ENCODE peak calls at places on chromosomes 1 and 21, in ten cellular contexts. Z is HCT116, K is IMR-90, O is lower lobe of right lung, G is psoas muscle, A is Caco-2, V is stomach, N is tibial artery, W is esophagus muscularis mucosa, F is endothelial cell of umbilical vein. R is an unnamed sample. For H3K36me3, the result is how much of the 10 kb centered on the place peaks cover.

GRCh38 chr1:119937198-119937597 is 40.9 kb upstream of the ADAM30 start:
- DNase-seq in V (no peak), W (peak), K (no peak), F (no peak), O (no peak), Z (no peak), N (no peak), A (no peak), G (no peak), R (no peak)

GRCh38 chr1:59107516-59107915 is 189.4 kb upstream of the FGGY start:
- DNase-seq in V (peak), A (no peak), K (no peak), F (no peak), O (no peak), N (peak), G (peak), Z (no peak), W (peak), R (no peak)

GRCh38 chr1:101410048-101410878 is 173.4 kb downstream of the S1PR1 start:
- DNase-seq in Z (no peak), A (no peak), K (no peak), F (peak), G (no peak), W (no peak), N (no peak), O (no peak), V (no peak), R (no peak)

GRCh38 chr1:92291372-92291999 is 7.3 kb downstream of the GLMN start:
- DNase-seq in V (no peak), F (peak), G (no peak), O (no peak), W (no peak), Z (peak), K (peak), A (no peak), N (no peak), R (no peak)

GRCh38 chr1:212721388-212722247 is 22.0 kb upstream of the BATF3 start:
- DNase-seq in A (peak), Z (no peak), W (no peak), F (peak), N (no peak), K (peak), O (no peak), G (no peak), V (peak), R (peak)

GRCh38 chr1:21590116-21590905 is 78.8 kb downstream of the RAP1GAP start:
- DNase-seq in K (no peak), W (no peak), Z (no peak), G (no peak), N (no peak), O (no peak), V (no peak), A (no peak), F (no peak), R (no peak)

GRCh38 chr21:38286739-38287426 is 30.1 kb downstream of the KCNJ15 start:
- DNase-seq in N (no peak), W (no peak), Z (no peak), O (no peak), F (no peak), V (no peak), K (no peak), A (no peak), G (no peak), R (no peak)

GRCh38 chr1:65148548-65149390 is 766 bp downstream of the AK4 start:
- DNase-seq in V (no peak), F (peak), W (peak), G (peak), Z (no peak), O (peak), A (peak), K (peak), N (peak), R (no peak)

GRCh38 chr1:63946866-63947491 is 173.2 kb downstream of the ROR1 start:
- DNase-seq in Z (no peak), W (no peak), N (peak), V (peak), G (peak), K (no peak), A (no peak), F (peak), O (no peak), R (no peak)

GRCh38 chr1:35959304-35959703 is 28.4 kb downstream of the AGO3 start:
- DNase-seq in K (no peak), W (no peak), A (no peak), Z (no peak), G (no peak), N (no peak), V (no peak), F (peak), O (no peak), R (no peak)

GRCh38 chr21:36260802-36261201 is 59.2 kb upstream of the MORC3 start:
- DNase-seq in G (no peak), O (no peak), N (no peak), K (no peak), V (no peak), W (no peak), Z (no peak), F (no peak), A (no peak), R (no peak)
- TF ChIP-seq CTCF in G (no peak), O (no peak), N (no peak), K (no peak), V (no peak), W (no peak), Z (no peak), F (no peak), A (no peak), R (no peak)

GRCh38 chr1:151425103-151425502 is 25.7 kb downstream of the PSMB4 start:
- DNase-seq in W (no peak), V (no peak), O (no peak), G (no peak), K (no peak), N (no peak), F (no peak), A (no peak), Z (no peak), R (no peak)
- H3K36me3 ChIP-seq in W (half or more), V (half or more), O (half or more), G (half or more), K (under half), N (half or more), F (under half), A (under half), Z (under half), R (under half)

DNA sequence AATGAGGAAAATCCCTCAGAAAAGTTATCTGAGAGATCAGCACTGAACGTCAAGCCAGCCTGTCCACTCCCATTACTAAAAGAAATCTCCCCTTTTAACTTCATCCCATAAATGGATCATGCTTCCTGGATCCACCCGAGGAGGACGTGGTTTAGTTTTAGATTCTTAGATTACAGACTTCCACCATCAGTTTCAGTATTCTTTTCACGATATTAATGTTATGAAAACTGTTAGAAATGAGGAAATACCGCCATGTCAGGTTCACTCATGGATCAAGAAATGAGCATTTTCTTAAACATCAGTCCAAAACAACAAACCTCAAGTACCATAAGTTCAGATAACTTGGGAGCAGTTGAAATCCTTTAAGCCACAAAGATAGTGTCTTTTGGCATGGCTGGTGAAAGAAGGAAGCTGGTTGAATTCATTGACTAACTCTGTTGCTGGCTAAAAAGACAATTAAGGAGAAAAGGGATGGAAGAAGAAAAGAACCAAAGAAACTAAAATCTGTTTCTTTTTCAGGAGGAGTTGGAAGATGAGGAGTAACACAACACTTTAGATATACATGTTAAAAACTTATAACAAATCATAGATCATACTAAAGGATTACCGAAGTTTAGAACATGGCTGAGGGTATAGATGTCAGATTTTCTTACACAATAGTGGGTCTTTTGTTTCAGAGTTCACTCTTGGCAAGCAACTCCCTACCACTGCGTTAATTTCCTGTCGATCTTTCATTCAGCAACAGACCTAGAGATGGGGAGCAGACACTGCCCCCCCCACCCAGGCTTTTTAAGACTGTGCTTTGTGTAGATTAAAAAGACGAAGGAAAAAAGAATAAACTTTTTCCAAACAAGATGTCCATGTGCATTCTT is 50.1 kb downstream of the NFIA start:
- DNase-seq in N (no peak), Z (no peak), K (peak), O (no peak), A (no peak), G (no peak), V (no peak), W (no peak), F (peak), R (no peak)
- H3K4me3 ChIP-seq in N (peak), Z (no peak), K (no peak), O (peak), A (no peak), G (peak), V (peak), W (peak), F (no peak), R (no peak)

GRCh38 chr1:164092603-164093353 is 466.2 kb upstream of the PBX1 start:
- DNase-seq in G (no peak), O (peak), K (peak), V (no peak), W (no peak), N (no peak), Z (no peak), F (no peak), A (no peak), R (no peak)
- TF ChIP-seq CTCF in G (no peak), O (peak), K (no peak), V (no peak), W (peak), N (no peak), Z (no peak), F (peak), A (no peak), R (peak)

DNA sequence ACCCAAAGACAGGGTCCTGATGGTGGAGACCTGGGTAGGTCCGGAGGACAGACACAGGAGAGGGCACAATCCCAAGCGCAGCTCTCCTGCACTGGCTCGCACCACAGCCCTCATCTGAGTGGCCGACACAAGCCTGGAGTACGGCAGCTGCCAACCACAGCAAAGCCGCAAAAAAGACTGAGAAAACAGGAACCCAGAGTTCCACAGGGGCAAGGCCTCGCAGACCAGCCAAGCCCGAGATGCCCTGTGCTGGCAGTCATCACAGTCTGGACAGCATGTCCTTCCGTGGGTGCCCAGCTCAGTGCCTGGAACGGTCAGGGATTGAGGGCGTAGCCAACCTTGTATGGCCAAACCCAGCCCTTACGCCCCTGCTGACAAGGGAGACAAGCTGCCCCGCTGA is 11.4 kb downstream of the ZBTB48 start:
- DNase-seq in Z (no peak), V (no peak), N (peak), K (no peak), A (no peak), O (peak), F (peak), G (peak), W (no peak), R (no peak)
- H3K36me3 ChIP-seq in Z (under half), V (half or more), N (half or more), K (half or more), A (under half), O (half or more), F (under half), G (half or more), W (half or more), R (under half)

GRCh38 chr1:53699981-53700380 is 39.0 kb downstream of the GLIS1 start:
- DNase-seq in K (no peak), G (no peak), A (no peak), O (no peak), Z (no peak), N (no peak), F (no peak), W (no peak), V (no peak), R (no peak)

GRCh38 chr1:53696578-53696977 is 42.4 kb downstream of the GLIS1 start:
- DNase-seq in K (no peak), W (no peak), N (no peak), G (no peak), V (no peak), O (no peak), F (no peak), A (no peak), Z (no peak), R (no peak)

GRCh38 chr1:53696990-53697389 is 42.0 kb downstream of the GLIS1 start:
- DNase-seq in G (no peak), N (no peak), A (no peak), K (no peak), O (no peak), W (no peak), Z (no peak), F (no peak), V (no peak), R (no peak)

GRCh38 chr1:53698381-53698980 is 40.5 kb downstream of the GLIS1 start:
- DNase-seq in O (no peak), Z (no peak), K (no peak), A (no peak), V (no peak), F (no peak), G (no peak), W (no peak), N (no peak), R (no peak)

GRCh38 chr1:53697671-53698380 is 41.1 kb downstream of the GLIS1 start:
- DNase-seq in V (no peak), W (no peak), Z (no peak), N (no peak), F (no peak), G (no peak), K (peak), O (no peak), A (no peak), R (peak)
- H3K4me3 ChIP-seq in V (no peak), W (no peak), Z (no peak), N (no peak), F (no peak), G (no peak), K (no peak), O (no peak), A (no peak), R (no peak)

GRCh38 chr1:111968511-111968910 is 21.0 kb downstream of the KCND3 start:
- DNase-seq in G (no peak), Z (no peak), N (no peak), W (no peak), V (no peak), O (no peak), K (no peak), A (no peak), F (no peak), R (no peak)

GRCh38 chr1:111967067-111967690 is 22.3 kb downstream of the KCND3 start:
- DNase-seq in K (no peak), F (no peak), Z (no peak), W (no peak), A (no peak), G (no peak), N (no peak), V (no peak), O (peak), R (no peak)

GRCh38 chr1:111965781-111966453 is 23.6 kb downstream of the KCND3 start:
- DNase-seq in N (no peak), Z (no peak), W (no peak), O (no peak), A (no peak), F (no peak), V (no peak), K (no peak), G (no peak), R (no peak)

GRCh38 chr1:111971396-111971795 is 18.1 kb downstream of the KCND3 start:
- DNase-seq in O (no peak), W (no peak), K (no peak), A (no peak), V (no peak), Z (no peak), G (no peak), N (no peak), F (no peak), R (no peak)

GRCh38 chr1:111967886-111968285 is 21.6 kb downstream of the KCND3 start:
- DNase-seq in G (no peak), Z (no peak), W (no peak), N (no peak), O (no peak), K (no peak), V (no peak), A (no peak), F (no peak), R (no peak)
- TF ChIP-seq CTCF in G (no peak), Z (no peak), W (no peak), N (no peak), O (no peak), K (no peak), V (no peak), A (no peak), F (no peak), R (no peak)

GRCh38 chr1:161051219-161051618 is 5.4 kb upstream of the USF1 start:
- DNase-seq in O (no peak), A (no peak), W (no peak), K (no peak), N (no peak), F (no peak), G (no peak), Z (no peak), V (no peak), R (no peak)
- H3K36me3 ChIP-seq in O (half or more), A (under half), W (under half), K (under half), N (under half), F (under half), G (under half), Z (under half), V (half or more), R (under half)

GRCh38 chr1:220681220-220681847 is 8.8 kb upstream of the C1orf115 start:
- DNase-seq in Z (no peak), N (no peak), W (no peak), A (no peak), F (peak), K (no peak), O (no peak), G (no peak), V (no peak), R (no peak)
- H3K4me3 ChIP-seq in Z (no peak), N (no peak), W (no peak), A (no peak), F (no peak), K (no peak), O (peak), G (no peak), V (no peak), R (no peak)

R was measured in BJ.